ENCODE peak calls at places on chromosomes 7 and 10, in ten cellular contexts. Q, J, R, P, T, L, W, Y, I and G are unnamed samples.

GRCh38 chr10:21077681-21078080 is 180.6 kb upstream of the NEBL start:
- DNase-seq in W (no peak), P (no peak), Q (no peak), I (no peak), L (no peak), Y (no peak), R (no peak), T (no peak), J (no peak), G (no peak)

GRCh38 chr7:112510032-112510742 is 29.4 kb downstream of the LSMEM1 start:
- DNase-seq in Y (no peak), P (no peak), T (peak), I (no peak), W (no peak), R (no peak), Q (no peak), L (peak), J (no peak), G (no peak)

GRCh38 chr10:77678146-77678545 is 40.5 kb upstream of the KCNMA1 start:
- DNase-seq in R (no peak), L (no peak), W (no peak), P (no peak), T (no peak), I (no peak), Q (no peak), J (no peak), Y (no peak), G (no peak)

GRCh38 chr10:35178305-35178704 is 51.7 kb downstream of the CREM start:
- DNase-seq in L (no peak), W (no peak), R (no peak), J (no peak), T (no peak), P (no peak), Y (no peak), Q (no peak), I (no peak), G (no peak)

GRCh38 chr10:58806970-58807630 is 294.4 kb downstream of the BICC1 start:
- DNase-seq in Y (no peak), T (no peak), L (no peak), P (no peak), I (no peak), W (no peak), R (no peak), J (no peak), Q (no peak), G (no peak)

GRCh38 chr7:130996841-130997231 is 262.8 kb upstream of the KLF14 start:
- DNase-seq in J (no peak), Y (no peak), W (peak), Q (peak), P (no peak), L (peak), R (peak), I (peak), T (no peak), G (no peak)

GRCh38 chr7:155543926-155544325 is 2.4 kb downstream of the CNPY1 start:
- DNase-seq in Q (no peak), I (no peak), J (no peak), W (no peak), L (no peak), Y (no peak), P (no peak), R (no peak), T (no peak), G (no peak)

GRCh38 chr7:130942211-130942964 is 208.4 kb upstream of the KLF14 start:
- DNase-seq in W (peak), Q (no peak), R (peak), I (peak), T (no peak), P (peak), Y (no peak), J (no peak), L (no peak), G (no peak)

GRCh38 chr7:128733278-128733645 is 5.9 kb upstream of the CALU start:
- DNase-seq in Q (no peak), R (no peak), P (no peak), L (no peak), T (no peak), I (no peak), Y (no peak), J (no peak), W (no peak), G (no peak)

GRCh38 chr7:48321319-48322010 is 150.2 kb downstream of the ABCA13 start:
- DNase-seq in R (no peak), J (no peak), L (no peak), W (no peak), I (no peak), Q (no peak), Y (no peak), P (no peak), T (no peak), G (no peak)

GRCh38 chr10:25725917-25726716 is 207.9 kb upstream of the MYO3A start:
- DNase-seq in Q (no peak), L (peak), R (peak), P (no peak), Y (no peak), J (peak), T (peak), I (peak), W (no peak), G (no peak)

GRCh38 chr7:102125127-102125561 is 161.5 kb upstream of the SH2B2 start:
- DNase-seq in P (peak), Y (no peak), Q (peak), J (no peak), R (no peak), I (peak), L (peak), W (no peak), T (peak), G (peak)

GRCh38 chr7:50273870-50274269 is 30.6 kb upstream of the IKZF1 start:
- DNase-seq in T (no peak), J (no peak), P (no peak), L (no peak), R (no peak), I (no peak), W (no peak), Q (no peak), Y (no peak), G (no peak)

GRCh38 chr10:103598654-103599115 is 105.2 kb downstream of the NEURL1 start:
- DNase-seq in L (peak), J (peak), P (no peak), Y (peak), I (peak), R (peak), T (peak), Q (no peak), W (peak), G (no peak)

GRCh38 chr7:115889669-115889984 is 140.9 kb downstream of the TFEC start:
- DNase-seq in Y (no peak), L (no peak), P (no peak), J (no peak), T (no peak), I (no peak), R (no peak), Q (no peak), W (no peak), G (no peak)

GRCh38 chr10:127886371-127887051 is 6.2 kb downstream of the CLRN3 start:
- DNase-seq in Y (no peak), P (peak), Q (no peak), J (no peak), W (no peak), R (no peak), I (no peak), L (no peak), T (no peak), G (no peak)

GRCh38 chr7:8131694-8132605 is 130.0 kb downstream of the ICA1 start:
- DNase-seq in T (no peak), L (no peak), Y (no peak), Q (no peak), R (no peak), I (no peak), J (no peak), P (no peak), W (no peak), G (no peak)

GRCh38 chr10:132886211-132887099 is 55.9 kb downstream of the CFAP46 start:
- DNase-seq in I (no peak), W (peak), Y (no peak), Q (peak), J (no peak), L (no peak), T (no peak), R (no peak), P (no peak), G (peak)

GRCh38 chr7:125661-126060 is 66.7 kb upstream of the FAM20C start:
- DNase-seq in L (no peak), I (no peak), T (no peak), Q (no peak), W (no peak), R (no peak), Y (no peak), J (no peak), P (no peak), G (no peak)

GRCh38 chr10:510415-510881 is 179.0 kb downstream of the DIP2C start:
- DNase-seq in Y (no peak), L (no peak), W (no peak), R (no peak), P (no peak), T (no peak), I (no peak), Q (peak), J (no peak), G (peak)

GRCh38 chr7:117790731-117791130 is 82.5 kb downstream of the CTTNBP2 start:
- DNase-seq in Y (no peak), Q (no peak), W (no peak), L (no peak), I (no peak), J (no peak), P (no peak), R (no peak), T (no peak), G (no peak)

GRCh38 chr7:147079083-147079482 is 962.5 kb downstream of the CNTNAP2 start:
- DNase-seq in T (no peak), Y (no peak), L (no peak), Q (no peak), W (no peak), R (no peak), I (no peak), P (no peak), J (no peak), G (no peak)

GRCh38 chr7:45111298-45112223 is at the start of gene TBRG4:
- DNase-seq in J (peak), R (peak), L (peak), I (peak), T (peak), P (peak), Y (peak), W (peak), Q (peak), G (peak)

GRCh38 chr7:91082854-91083495 is 181.3 kb upstream of the FZD1 start:
- DNase-seq in L (peak), P (no peak), Q (no peak), J (no peak), R (no peak), W (no peak), I (peak), T (no peak), Y (no peak), G (no peak)

GRCh38 chr7:134478707-134479106 is 19.8 kb upstream of the AKR1B1 start:
- DNase-seq in L (no peak), Y (no peak), W (no peak), J (no peak), P (no peak), Q (no peak), T (no peak), I (no peak), R (no peak), G (no peak)

GRCh38 chr7:42932861-42933591 is 850 bp downstream of the MRPL32 start:
- DNase-seq in I (peak), R (peak), Q (no peak), P (no peak), J (no peak), W (peak), L (no peak), T (no peak), Y (no peak), G (no peak)

GRCh38 chr10:44973323-44974081 is 5.1 kb downstream of the DEPP1 start:
- DNase-seq in L (no peak), P (no peak), Y (no peak), Q (peak), W (no peak), R (no peak), J (no peak), T (no peak), I (peak), G (no peak)

GRCh38 chr7:148620749-148621372 is 30.3 kb downstream of the C7orf33 start:
- DNase-seq in T (no peak), L (no peak), J (no peak), Y (no peak), W (no peak), I (no peak), Q (no peak), P (no peak), R (no peak), G (no peak)

GRCh38 chr10:76080406-76080805 is 649.0 kb downstream of the LRMDA start:
- DNase-seq in P (no peak), Q (no peak), Y (no peak), I (no peak), J (no peak), W (no peak), R (no peak), T (peak), L (peak), G (no peak)

DNA sequence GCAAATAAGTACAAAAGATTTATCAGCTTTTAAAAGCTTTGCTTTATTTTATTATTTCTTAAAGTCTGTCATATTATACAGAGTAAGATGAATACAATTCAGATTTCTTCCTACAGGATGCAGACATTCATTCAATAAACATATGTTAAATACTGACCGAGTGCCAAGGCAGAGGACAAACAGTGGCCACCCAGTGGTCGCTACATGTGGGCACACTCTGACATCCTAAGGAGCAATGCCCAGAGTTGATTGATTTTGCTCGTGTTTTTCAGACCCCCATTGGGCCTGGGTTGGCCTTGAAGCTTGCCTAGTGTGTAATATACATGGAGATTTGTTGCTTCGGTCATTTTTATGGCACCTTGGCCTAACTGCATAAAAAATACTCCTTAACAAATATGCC is 201.2 kb downstream of the CCDC3 start:
- DNase-seq in Q (no peak), T (no peak), I (peak), J (no peak), P (no peak), R (no peak), Y (no peak), W (no peak), L (no peak), G (no peak)
- TF ChIP-seq CTCF in Q (no peak), T (no peak), I (no peak), J (peak), P (no peak), R (no peak), Y (no peak), W (no peak), L (no peak), G (peak)

GRCh38 chr10:101142533-101143353 is 11.6 kb downstream of the TLX1 start:
- DNase-seq in L (no peak), R (no peak), Q (no peak), J (no peak), P (no peak), I (no peak), T (no peak), W (no peak), Y (no peak), G (no peak)
- TF ChIP-seq CTCF in L (peak), R (no peak), Q (no peak), J (no peak), P (no peak), I (no peak), T (no peak), W (no peak), Y (no peak), G (no peak)

DNA sequence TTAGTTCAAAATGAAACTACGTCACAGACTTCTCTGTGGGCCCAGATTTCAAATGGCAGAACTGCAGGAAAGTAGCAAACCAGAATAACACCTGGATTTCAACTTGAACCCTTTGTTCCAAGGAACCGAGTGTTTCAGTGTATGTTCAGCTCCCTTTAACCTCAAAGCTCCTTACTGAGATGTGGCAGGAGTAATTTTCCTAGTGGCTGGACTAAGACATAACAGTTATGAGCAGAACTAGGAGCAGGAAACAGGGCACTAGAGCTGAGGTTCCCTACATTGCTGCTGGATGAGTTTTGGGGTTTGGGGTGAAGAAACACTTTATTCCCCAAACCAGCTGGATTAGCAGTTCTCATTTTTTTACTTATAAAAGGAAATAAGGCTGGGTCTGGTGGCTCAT is 50.1 kb downstream of the NSUN6 start:
- DNase-seq in T (no peak), J (no peak), I (no peak), Y (no peak), P (no peak), L (peak), W (no peak), R (no peak), Q (no peak), G (no peak)
- TF ChIP-seq CTCF in T (no peak), J (no peak), I (no peak), Y (no peak), P (no peak), L (peak), W (no peak), R (no peak), Q (no peak), G (peak)

GRCh38 chr10:4074559-4075407 is 289.8 kb upstream of the KLF6 start:
- DNase-seq in Y (no peak), L (no peak), I (no peak), P (no peak), J (no peak), Q (no peak), R (no peak), W (no peak), T (no peak), G (no peak)

GRCh38 chr10:4075443-4075842 is 290.4 kb upstream of the KLF6 start:
- DNase-seq in W (no peak), Q (no peak), L (no peak), T (no peak), I (no peak), R (no peak), Y (no peak), J (no peak), P (no peak), G (no peak)

GRCh38 chr10:4070921-4071320 is 285.9 kb upstream of the KLF6 start:
- DNase-seq in J (no peak), W (no peak), P (no peak), Y (no peak), I (no peak), Q (no peak), T (no peak), L (no peak), R (no peak), G (no peak)

GRCh38 chr10:4070171-4070570 is 285.2 kb upstream of the KLF6 start:
- DNase-seq in P (no peak), Y (no peak), I (peak), W (no peak), L (no peak), Q (no peak), R (no peak), T (no peak), J (no peak), G (no peak)

GRCh38 chr10:4073912-4074311 is 288.9 kb upstream of the KLF6 start:
- DNase-seq in P (no peak), R (no peak), W (no peak), Q (no peak), L (peak), I (peak), T (peak), Y (no peak), J (no peak), G (no peak)
- TF ChIP-seq CTCF in P (no peak), R (no peak), W (no peak), Q (no peak), L (peak), I (no peak), T (peak), Y (no peak), J (no peak), G (peak)

GRCh38 chr7:1758417-1758858 is 88.4 kb downstream of the ELFN1 start:
- DNase-seq in T (no peak), P (no peak), W (no peak), I (no peak), Y (no peak), R (no peak), L (peak), J (no peak), Q (peak), G (peak)

GRCh38 chr7:1755783-1756626 is 85.9 kb downstream of the ELFN1 start:
- DNase-seq in L (no peak), T (no peak), Q (peak), P (no peak), J (no peak), R (no peak), Y (no peak), I (no peak), W (no peak), G (peak)

GRCh38 chr7:1758859-1759521 is 88.9 kb downstream of the ELFN1 start:
- DNase-seq in J (no peak), L (no peak), I (no peak), W (no peak), R (no peak), T (no peak), Y (no peak), Q (peak), P (no peak), G (peak)

GRCh38 chr7:1754345-1754908 is 84.3 kb downstream of the ELFN1 start:
- DNase-seq in J (no peak), W (no peak), T (no peak), L (no peak), Q (no peak), Y (no peak), P (no peak), I (no peak), R (no peak), G (no peak)

DNA sequence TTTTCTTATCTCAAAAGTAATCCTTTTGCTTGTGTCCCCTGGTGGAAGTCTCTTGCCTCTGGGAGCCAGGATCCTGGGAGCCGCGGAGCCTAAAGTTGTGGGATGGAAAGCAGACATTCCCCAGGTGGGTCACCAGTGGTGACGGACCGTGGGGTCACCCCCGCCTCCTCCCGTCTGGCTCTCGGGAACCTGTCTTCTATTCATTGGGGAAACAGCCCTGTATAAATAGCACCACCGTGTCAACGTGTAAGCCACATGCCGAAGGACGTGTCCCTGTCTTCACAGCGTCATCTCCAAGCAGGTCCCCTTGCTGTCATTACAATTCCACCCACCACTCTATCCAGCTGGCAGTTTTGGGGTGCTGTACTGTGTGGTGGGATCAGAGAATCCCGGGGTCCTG is 87.5 kb downstream of the ELFN1 start:
- DNase-seq in L (no peak), I (no peak), Y (no peak), T (no peak), J (no peak), P (no peak), R (no peak), W (no peak), Q (peak), G (peak)
- TF ChIP-seq CTCF in L (no peak), I (no peak), Y (no peak), T (no peak), J (no peak), P (no peak), R (no peak), W (no peak), Q (no peak), G (no peak)

GRCh38 chr7:97844036-97844435 is 28.2 kb downstream of the ASNS start:
- DNase-seq in R (no peak), W (no peak), L (no peak), P (no peak), J (no peak), I (no peak), Y (no peak), T (no peak), Q (no peak), G (no peak)
- TF ChIP-seq CTCF in R (no peak), W (no peak), L (peak), P (no peak), J (no peak), I (no peak), Y (no peak), T (peak), Q (no peak), G (peak)